ENCODE peak calls at places on chromosomes 13 and 19, in ten cellular contexts. G is WERI-Rb-1, C is Peyer's patch, J is heart right ventricle, V is ascending aorta, Q is body of pancreas, X is ovary, A is tibial artery, U is tibial nerve, M is transverse colon. T is an unnamed sample.

GRCh38 chr13:32001392-32001768 is 30.2 kb upstream of the FRY start:
- DNase-seq in G (peak; percentile 42), C (no peak), J (peak; percentile 58), V (no peak), Q (peak; percentile 79), X (no peak), A (no peak), U (no peak), M (no peak), T (peak; percentile 54)

GRCh38 chr19:10219678-10220077 is 11.5 kb downstream of the S1PR2 start:
- DNase-seq in G (no peak), C (no peak), J (no peak), V (no peak), Q (peak; percentile 13), X (no peak), A (no peak), U (no peak), M (no peak), T (peak; percentile 31)

GRCh38 chr13:67224148-67224846 is 5.8 kb downstream of the PCDH9 start:
- DNase-seq in G (peak; percentile 50), C (peak; percentile 76), J (peak; percentile 66), V (peak; percentile 76), Q (peak; percentile 79), X (peak; percentile 71), A (peak; percentile 74), U (peak; percentile 75), M (peak; percentile 64), T (peak; percentile 60)

GRCh38 chr19:6580313-6580712 is 10.6 kb downstream of the CD70 start:
- DNase-seq in G (no peak), C (no peak), J (no peak), V (no peak), Q (no peak), X (no peak), A (no peak), U (no peak), M (no peak), T (no peak)

GRCh38 chr13:42722883-42723539 is 58.4 kb upstream of the FAM216B start:
- DNase-seq in G (no peak), C (no peak), J (no peak), V (no peak), Q (no peak), X (no peak), A (no peak), U (no peak), M (no peak), T (no peak)

GRCh38 chr13:31797154-31797775 is 57.9 kb downstream of the RXFP2 start:
- DNase-seq in G (no peak), C (no peak), J (no peak), V (no peak), Q (no peak), X (no peak), A (no peak), U (no peak), M (no peak), T (peak; percentile 24)

GRCh38 chr13:24630851-24631341 is 49.3 kb upstream of the ATP12A start:
- DNase-seq in G (no peak), C (peak; percentile 56), J (no peak), V (no peak), Q (no peak), X (no peak), A (no peak), U (no peak), M (no peak), T (no peak)

GRCh38 chr19:52679598-52679997 is 41.4 kb upstream of the ZNF83 start:
- DNase-seq in G (no peak), C (no peak), J (no peak), V (no peak), Q (no peak), X (no peak), A (no peak), U (no peak), M (no peak), T (no peak)

GRCh38 chr19:6476155-6476895 is 5.3 kb downstream of the DENND1C start:
- DNase-seq in G (no peak), C (peak; percentile 95), J (no peak), V (no peak), Q (peak; percentile 95), X (peak; percentile 62), A (no peak), U (no peak), M (peak; percentile 94), T (peak; percentile 98)

GRCh38 chr13:96948127-96948526 is 46.1 kb downstream of the OXGR1 start:
- DNase-seq in G (no peak), C (no peak), J (no peak), V (no peak), Q (no peak), X (no peak), A (no peak), U (no peak), M (no peak), T (no peak)

GRCh38 chr19:4972509-4973230 is 3.8 kb downstream of the KDM4B start:
- DNase-seq in G (no peak), C (no peak), J (no peak), V (no peak), Q (no peak), X (no peak), A (no peak), U (no peak), M (no peak), T (no peak)

GRCh38 chr13:41837668-41838067 is 123.2 kb downstream of the VWA8 start:
- DNase-seq in G (no peak), C (no peak), J (no peak), V (no peak), Q (no peak), X (no peak), A (no peak), U (no peak), M (no peak), T (no peak)

GRCh38 chr19:5694167-5694951 is 4.3 kb downstream of the RPL36 start:
- DNase-seq in G (no peak), C (no peak), J (no peak), V (no peak), Q (no peak), X (peak; percentile 39), A (no peak), U (no peak), M (no peak), T (no peak)

GRCh38 chr19:7125221-7125620 is 55.7 kb downstream of the ZNF557 start:
- DNase-seq in G (no peak), C (peak; percentile 41), J (no peak), V (no peak), Q (no peak), X (no peak), A (no peak), U (no peak), M (no peak), T (no peak)

GRCh38 chr13:111270126-111270525 is 50.3 kb upstream of the TEX29 start:
- DNase-seq in G (no peak), C (no peak), J (no peak), V (no peak), Q (no peak), X (no peak), A (no peak), U (no peak), M (no peak), T (no peak)

GRCh38 chr13:101127741-101128353 is 288.5 kb downstream of the NALCN start:
- DNase-seq in G (peak; percentile 37), C (no peak), J (no peak), V (no peak), Q (peak; percentile 36), X (no peak), A (no peak), U (no peak), M (no peak), T (peak; percentile 23)

GRCh38 chr13:110580800-110581199 is 19.3 kb upstream of the RAB20 start:
- DNase-seq in G (no peak), C (no peak), J (no peak), V (no peak), Q (no peak), X (no peak), A (no peak), U (no peak), M (no peak), T (no peak)

GRCh38 chr19:48915757-48916156 is 15.6 kb downstream of the NUCB1 start:
- DNase-seq in G (no peak), C (no peak), J (no peak), V (no peak), Q (no peak), X (no peak), A (no peak), U (no peak), M (no peak), T (no peak)
- H3K36me3 ChIP-seq in G (peaks cover 46% of the 10 kb centered on the region), C (peaks cover 93% of the 10 kb centered on the region), J (peaks cover 100% of the 10 kb centered on the region), V (peaks cover 76% of the 10 kb centered on the region), Q (peaks cover 13% of the 10 kb centered on the region), X (no peaks in the 10 kb centered on the region), A (peaks cover 86% of the 10 kb centered on the region), U (peaks cover 100% of the 10 kb centered on the region), M (no peaks in the 10 kb centered on the region), T (peaks cover 10% of the 10 kb centered on the region)

DNA sequence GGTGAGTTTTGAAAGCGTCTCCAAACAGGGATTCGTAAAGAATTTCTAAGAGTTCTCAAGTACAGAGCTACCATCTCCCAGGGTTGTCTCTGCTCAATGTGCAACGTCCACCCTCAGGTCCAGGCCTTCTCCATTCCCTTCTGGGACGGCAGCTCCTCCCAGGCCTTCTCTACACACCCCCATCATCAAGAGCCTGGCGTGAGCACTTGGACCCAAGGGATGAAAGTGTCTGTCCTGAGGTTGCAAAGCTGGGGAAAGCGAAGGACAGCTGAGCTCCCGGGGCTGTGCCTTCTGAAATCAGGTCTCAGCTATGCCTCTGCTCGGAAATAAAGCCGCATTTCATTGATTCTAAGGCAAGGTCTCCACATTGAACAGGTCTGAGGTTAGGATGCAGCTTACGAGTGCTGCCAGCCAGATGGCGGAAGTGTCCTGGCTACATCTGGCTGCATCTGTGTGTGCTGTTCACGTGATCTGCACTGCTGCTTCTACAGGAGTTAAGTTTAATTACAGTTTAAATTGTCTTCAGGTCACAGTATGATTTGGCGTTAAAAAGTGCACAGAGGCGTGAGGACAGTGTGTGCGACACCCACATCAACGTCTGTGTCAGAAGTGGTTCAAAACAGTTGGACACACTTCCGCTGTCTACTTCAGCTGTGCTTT is 27.0 kb upstream of the MIER2 start:
- DNase-seq in G (no peak), C (no peak), J (no peak), V (peak; percentile 46), Q (no peak), X (peak; percentile 25), A (no peak), U (no peak), M (no peak), T (no peak)
- TF ChIP-seq CTCF in G (no peak), C (peak; percentile 6), J (no peak), V (no peak), Q (no peak), X (no peak), A (no peak), U (no peak), M (no peak), T (no peak)

DNA sequence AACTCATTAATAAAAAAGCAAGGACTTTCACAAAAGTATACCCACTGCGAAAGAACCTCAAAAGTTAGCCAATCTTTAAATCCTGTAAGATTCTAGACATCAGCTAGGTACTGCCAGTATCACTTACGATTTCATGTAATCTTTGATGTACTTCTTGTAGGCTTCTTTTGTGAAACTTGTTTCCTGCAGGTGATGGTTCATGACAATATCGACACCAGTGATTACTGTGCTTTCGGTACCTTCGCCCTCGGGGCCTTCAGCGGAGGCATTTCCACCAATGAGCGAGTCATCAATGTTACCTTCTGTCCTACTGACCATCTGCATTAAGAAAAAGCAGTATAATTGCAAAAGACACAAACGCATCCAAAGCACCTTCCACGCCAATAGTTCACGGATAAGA is 1.1 kb downstream of the TPT1 start:
- DNase-seq in G (no peak), C (no peak), J (no peak), V (no peak), Q (no peak), X (no peak), A (no peak), U (no peak), M (no peak), T (no peak)
- H3K36me3 ChIP-seq in G (peaks cover 59% of the 10 kb centered on the region), C (peaks cover 57% of the 10 kb centered on the region), J (peaks cover 58% of the 10 kb centered on the region), V (peaks cover 51% of the 10 kb centered on the region), Q (peaks cover 16% of the 10 kb centered on the region), X (no peaks in the 10 kb centered on the region), A (peaks cover 58% of the 10 kb centered on the region), U (peaks cover 61% of the 10 kb centered on the region), M (peaks cover 6% of the 10 kb centered on the region), T (peaks cover 18% of the 10 kb centered on the region)

GRCh38 chr19:13574933-13575332 is 68.7 kb upstream of the CACNA1A start:
- DNase-seq in G (peak; percentile 12), C (no peak), J (no peak), V (no peak), Q (no peak), X (no peak), A (no peak), U (no peak), M (no peak), T (peak; percentile 3)
- TF ChIP-seq CTCF in G (peak; percentile 70), C (no peak), J (peak; percentile 16), V (no peak), Q (no peak), X (no peak), A (no peak), U (peak; percentile 28), M (no peak), T (no peak)

T was measured in Caco-2.